ENCODE peak calls at places on chromosomes 4 and X, in six cellular contexts. N is CD4-positive, alpha-beta memory T cell; W is heart left ventricle; M is GM23248; Q is breast epithelium; T is PC-3. A is an unnamed sample.

GRCh38 chr4:89712141-89712540 is 124.8 kb downstream of the SNCA start:
- DNase-seq in T (no peak), W (no peak), M (peak; percentile 41), Q (no peak), N (no peak), A (no peak)

GRCh38 chrX:330726-331144 is 12.1 kb upstream of the GTPBP6 start:
- DNase-seq in M (no peak), W (no peak), T (no peak), Q (peak; percentile 39), N (no peak), A (peak; percentile 47)

GRCh38 chr4:179750374-179750773 is 2308.1 kb upstream of the AGA start:
- DNase-seq in N (no peak), M (no peak), Q (no peak), T (no peak), W (no peak), A (no peak)

GRCh38 chrX:20913760-20914159 is 460.5 kb upstream of the CNKSR2 start:
- DNase-seq in W (no peak), Q (no peak), M (peak; percentile 2), N (no peak), T (peak; percentile 35), A (no peak)

GRCh38 chr4:39458505-39459300 is at the start of the genes LIAS and RPL9:
- DNase-seq in M (peak; percentile 98), W (peak; percentile 94), Q (peak; percentile 96), T (peak; percentile 97), N (peak; percentile 96), A (peak; percentile 95)

GRCh38 chr4:67940505-67940904 is 22.8 kb downstream of the TMPRSS11A start:
- DNase-seq in T (no peak), W (no peak), M (no peak), Q (no peak), N (no peak), A (no peak)

GRCh38 chrX:116499780-116500179 is 37.0 kb upstream of the CT83 start:
- DNase-seq in M (peak; percentile 26), N (no peak), T (peak; percentile 49), W (no peak), Q (no peak), A (no peak)

GRCh38 chrX:148588649-148589310 is 88.4 kb downstream of the AFF2 start:
- DNase-seq in M (peak; percentile 41), T (no peak), N (no peak), W (no peak), Q (no peak), A (no peak)

GRCh38 chr4:13678186-13678924 is 50.8 kb upstream of the BOD1L1 start:
- DNase-seq in N (no peak), Q (no peak), W (no peak), M (no peak), T (no peak), A (no peak)

GRCh38 chr4:98113005-98113404 is 30.3 kb downstream of the STPG2 start:
- DNase-seq in W (no peak), M (peak; percentile 48), T (peak; percentile 51), N (no peak), Q (no peak), A (no peak)

GRCh38 chrX:123818243-123818642 is 41.6 kb upstream of the XIAP start:
- DNase-seq in M (peak; percentile 88), W (no peak), Q (no peak), N (no peak), T (peak; percentile 89), A (no peak)

GRCh38 chrX:150683536-150684146 is 9.6 kb upstream of the MTMR1 start:
- DNase-seq in M (peak; percentile 56), W (no peak), T (peak; percentile 74), Q (no peak), N (no peak), A (no peak)

GRCh38 chrX:46380148-46380752 is 165.0 kb downstream of the ZNF674 start:
- DNase-seq in Q (no peak), W (no peak), N (no peak), M (no peak), T (peak; percentile 22), A (no peak)

GRCh38 chr4:109589119-109589518 is 29.1 kb downstream of the MCUB start:
- DNase-seq in W (no peak), Q (no peak), M (no peak), N (no peak), T (peak; percentile 51), A (no peak)

GRCh38 chr4:2570551-2571222 is 34.2 kb downstream of the FAM193A start:
- DNase-seq in Q (no peak), M (no peak), T (no peak), N (peak; percentile 66), W (peak; percentile 30), A (peak; percentile 63)

GRCh38 chr4:21893136-21893535 is 55.4 kb downstream of the KCNIP4 start:
- DNase-seq in W (no peak), N (no peak), T (no peak), M (peak; percentile 22), Q (no peak), A (no peak)

GRCh38 chr4:3241905-3242304 is 7.1 kb upstream of the MSANTD1 start:
- DNase-seq in N (no peak), Q (no peak), W (no peak), T (no peak), M (peak; percentile 68), A (no peak)

GRCh38 chrX:68114573-68115199 is 318.6 kb downstream of the OPHN1 start:
- DNase-seq in W (no peak), N (no peak), M (peak; percentile 58), T (peak; percentile 59), Q (no peak), A (no peak)

DNA sequence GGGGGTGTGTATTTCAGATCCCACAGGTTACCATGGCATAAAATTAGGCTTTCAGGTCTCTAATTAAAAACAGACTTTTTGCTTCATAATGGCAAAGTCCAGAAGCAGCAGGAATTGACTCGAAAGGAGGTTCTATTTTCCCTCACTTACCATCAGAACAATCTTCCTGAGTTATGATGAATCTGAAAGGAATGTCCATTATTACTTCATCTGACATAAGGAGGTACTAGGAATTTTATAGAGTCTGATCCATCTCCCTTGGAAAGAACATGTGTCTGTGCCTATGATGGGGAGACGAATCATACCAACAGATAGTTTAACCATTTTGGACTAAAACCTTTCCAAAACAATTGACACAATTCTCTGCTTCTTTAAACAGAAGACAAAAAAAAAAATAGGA is 206.3 kb upstream of the FGF13 start:
- DNase-seq in N (no peak), T (peak; percentile 80), Q (no peak), M (peak; percentile 68), W (no peak), A (no peak)
- H3K27ac ChIP-seq in N (no peak overlapping the region), T (peak overlapping the region; percentile 21), Q (no peak overlapping the region), M (peak overlapping the region; percentile 75), W (no peak overlapping the region), A (no peak overlapping the region)

GRCh38 chr4:145131848-145132247 is 33.7 kb downstream of the ABCE1 start:
- DNase-seq in W (no peak), Q (no peak), M (no peak), N (no peak), T (no peak), A (no peak)
- H3K36me3 ChIP-seq in W (no peaks in the 10 kb centered on the region), Q (no peaks in the 10 kb centered on the region), M (peaks cover 19% of the 10 kb centered on the region), N (no peaks in the 10 kb centered on the region), T (peaks cover 38% of the 10 kb centered on the region), A (peaks cover 72% of the 10 kb centered on the region)

DNA sequence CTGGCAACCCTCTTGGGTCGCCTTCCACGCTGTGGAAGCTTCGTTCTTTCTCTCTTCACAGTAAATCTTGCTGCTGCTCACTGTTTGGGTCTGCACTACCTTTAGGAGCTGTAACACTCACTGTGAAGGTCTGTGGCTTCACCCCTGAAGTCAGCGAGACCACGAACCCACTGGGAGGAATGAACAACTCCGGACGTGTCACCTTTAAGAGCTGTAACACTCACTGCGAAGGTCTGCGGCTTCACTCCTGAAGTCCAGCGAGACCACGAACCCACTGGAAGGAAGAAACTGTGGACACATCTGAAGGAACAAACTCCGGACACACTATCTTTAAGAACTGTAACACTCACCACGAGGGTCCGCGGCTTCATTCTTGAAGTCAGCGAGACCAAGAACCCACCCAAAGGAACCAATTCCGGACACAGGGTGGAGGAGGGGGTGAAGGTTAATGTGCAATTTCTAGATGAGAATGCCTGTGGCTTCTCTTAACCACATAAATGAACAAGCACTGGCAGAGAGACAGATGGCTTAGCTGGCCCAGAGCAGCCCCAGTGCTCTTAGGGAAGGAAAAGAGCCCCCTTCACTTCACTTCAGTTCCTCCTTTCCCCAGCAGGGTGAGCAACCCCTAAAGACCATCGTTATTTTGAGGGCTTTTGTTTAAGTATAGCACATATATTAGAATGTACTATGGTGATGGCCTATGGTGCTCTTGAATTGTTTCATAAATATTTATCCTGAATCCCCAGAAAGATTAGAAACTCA is 73.0 kb downstream of the LUZP4 start:
- DNase-seq in N (no peak), Q (no peak), M (peak; percentile 20), T (no peak), W (no peak), A (no peak)
- H3K27ac ChIP-seq in N (no peak overlapping the region), Q (no peak overlapping the region), M (no peak overlapping the region), T (no peak overlapping the region), W (no peak overlapping the region), A (no peak overlapping the region)

GRCh38 chr4:865572-865971 is 39.6 kb upstream of the CPLX1 start:
- DNase-seq in M (no peak), N (no peak), Q (no peak), T (no peak), W (no peak), A (no peak)

GRCh38 chr4:864456-865120 is 38.7 kb upstream of the CPLX1 start:
- DNase-seq in M (no peak), T (no peak), W (no peak), N (no peak), Q (no peak), A (no peak)

GRCh38 chr4:866761-867390 is 40.9 kb upstream of the CPLX1 start:
- DNase-seq in T (peak; percentile 5), W (no peak), Q (no peak), M (no peak), N (peak; percentile 6), A (no peak)

GRCh38 chr4:866068-866760 is 40.3 kb upstream of the CPLX1 start:
- DNase-seq in M (no peak), T (no peak), Q (no peak), N (no peak), W (no peak), A (no peak)

GRCh38 chr4:865121-865465 is 39.2 kb upstream of the CPLX1 start:
- DNase-seq in Q (no peak), T (no peak), N (no peak), W (no peak), M (no peak), A (no peak)
- H3K36me3 ChIP-seq in Q (no peaks in the 10 kb centered on the region), T (no peaks in the 10 kb centered on the region), N (peaks cover 55% of the 10 kb centered on the region), W (peaks cover 8% of the 10 kb centered on the region), M (peaks cover 8% of the 10 kb centered on the region), A (peaks cover 13% of the 10 kb centered on the region)

DNA sequence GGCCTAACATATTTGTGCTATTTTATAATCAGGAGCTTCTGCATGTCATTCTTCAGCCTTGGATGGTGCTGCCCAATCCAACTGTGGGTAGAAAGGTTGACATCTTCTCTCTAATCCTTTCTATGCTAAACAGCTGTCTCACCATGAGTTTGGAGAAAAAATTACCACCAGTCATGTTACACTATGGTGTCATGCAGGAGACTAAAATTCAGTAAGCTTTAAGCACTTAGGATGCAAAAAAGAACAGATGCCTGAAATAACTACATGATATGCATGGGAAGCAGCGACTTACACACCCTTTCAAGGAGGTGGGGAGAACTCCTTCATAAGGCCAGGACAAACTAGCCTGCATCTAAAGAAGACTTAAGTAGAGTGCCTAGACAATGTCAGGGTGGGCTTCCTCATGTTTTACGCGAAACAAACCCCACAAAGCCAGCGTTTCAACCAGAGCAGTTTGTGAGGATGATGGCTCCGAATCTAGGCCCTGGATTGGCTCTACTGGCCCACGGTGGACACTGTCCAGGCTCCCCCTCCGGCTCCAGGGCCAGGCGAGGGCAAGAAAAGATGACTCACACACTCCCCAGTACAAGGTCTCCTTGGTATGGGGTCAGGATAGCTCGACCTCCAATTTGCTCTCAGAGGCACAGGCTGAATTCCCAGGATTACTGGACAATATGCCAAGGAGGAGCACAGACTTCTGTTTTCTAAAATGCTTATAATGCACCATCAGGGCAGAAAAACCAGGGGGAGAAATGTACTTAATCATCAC is 45.1 kb downstream of the STX18 start:
- DNase-seq in M (no peak), N (no peak), Q (no peak), T (no peak), W (no peak), A (no peak)
- H3K27ac ChIP-seq in M (no peak overlapping the region), N (no peak overlapping the region), Q (no peak overlapping the region), T (no peak overlapping the region), W (no peak overlapping the region), A (no peak overlapping the region)